ENCODE peak calls at places on chromosomes 16 and 17, in four cellular contexts. One of them, this sample, is unnamed.

GRCh38 chr16:88817785-88818609 is 6.3 kb upstream of the APRT start:
- DNase-seq in K562: no peak
- DNase-seq in HCT116: no peak
- DNase-seq in H1: no peak
- DNase-seq in this sample: no peak

GRCh38 chr17:81579298-81579697 is 27.1 kb upstream of the FAAP100 start:
- DNase-seq in K562: no peak
- DNase-seq in HCT116: no peak
- DNase-seq in H1: no peak
- DNase-seq in this sample: no peak

GRCh38 chr16:82761858-82762257 is 135.1 kb downstream of the CDH13 start:
- DNase-seq in K562: no peak
- DNase-seq in HCT116: no peak
- DNase-seq in H1: no peak
- DNase-seq in this sample: no peak

GRCh38 chr17:56943505-56944125 is 17.2 kb downstream of the COIL start:
- DNase-seq in K562: no peak
- DNase-seq in HCT116: no peak
- DNase-seq in H1: no peak
- DNase-seq in this sample: no peak

GRCh38 chr16:57388359-57389086 is 16.0 kb upstream of the CCL17 start:
- DNase-seq in K562: no peak
- DNase-seq in HCT116: no peak
- DNase-seq in H1: no peak
- DNase-seq in this sample: no peak

GRCh38 chr16:35306915-35307314 is 1847.5 kb downstream of the TP53TG3F start:
- DNase-seq in K562: no peak
- DNase-seq in HCT116: no peak
- DNase-seq in H1: no peak
- DNase-seq in this sample: no peak

GRCh38 chr17:49235896-49236295 is 5.3 kb upstream of the PHOSPHO1 start:
- DNase-seq in K562: no peak
- DNase-seq in HCT116: no peak
- DNase-seq in H1: no peak
- DNase-seq in this sample: no peak

GRCh38 chr17:8877984-8878383 is 10.5 kb upstream of the PIK3R6 start:
- DNase-seq in K562: no peak
- DNase-seq in HCT116: no peak
- DNase-seq in H1: no peak
- DNase-seq in this sample: no peak

GRCh38 chr17:20992987-20993862 is 49.6 kb downstream of the USP22 start:
- DNase-seq in K562: peak; percentile 79
- DNase-seq in HCT116: peak; percentile 51
- DNase-seq in H1: peak; percentile 89
- DNase-seq in this sample: peak; percentile 58

GRCh38 chr17:77819497-77819896 is 139.0 kb upstream of the TNRC6C start:
- DNase-seq in K562: no peak
- DNase-seq in HCT116: no peak
- DNase-seq in H1: no peak
- DNase-seq in this sample: no peak

GRCh38 chr17:73983623-73984410 is 219.7 kb upstream of the RPL38 start:
- DNase-seq in K562: no peak
- DNase-seq in HCT116: no peak
- DNase-seq in H1: no peak
- DNase-seq in this sample: no peak

GRCh38 chr16:66930189-66930588 is 4.0 kb downstream of the CIAO2B start:
- DNase-seq in K562: peak; percentile 45
- DNase-seq in HCT116: no peak
- DNase-seq in H1: no peak
- DNase-seq in this sample: peak; percentile 76

GRCh38 chr17:79279320-79279719 is 204.7 kb downstream of the ENGASE start:
- DNase-seq in K562: no peak
- DNase-seq in HCT116: no peak
- DNase-seq in H1: no peak
- DNase-seq in this sample: no peak

GRCh38 chr17:66822009-66822408 is 12.9 kb upstream of the CACNG5 start:
- DNase-seq in K562: no peak
- DNase-seq in HCT116: no peak
- DNase-seq in H1: no peak
- DNase-seq in this sample: no peak

GRCh38 chr16:22787456-22788189 is 26.3 kb upstream of the HS3ST2 start:
- DNase-seq in K562: no peak
- DNase-seq in HCT116: no peak
- DNase-seq in H1: no peak
- DNase-seq in this sample: no peak

GRCh38 chr16:88780100-88781062 is 4.6 kb downstream of the PIEZO1 start:
- DNase-seq in K562: no peak
- DNase-seq in HCT116: no peak
- DNase-seq in H1: no peak
- DNase-seq in this sample: no peak

GRCh38 chr16:67268136-67268579 is 11.2 kb upstream of the PLEKHG4 start:
- DNase-seq in K562: peak; percentile 69
- DNase-seq in HCT116: peak; percentile 81
- DNase-seq in H1: no peak
- DNase-seq in this sample: peak; percentile 43

GRCh38 chr17:82304826-82305726 is 12.3 kb downstream of the CD7 start:
- DNase-seq in K562: peak; percentile 26
- DNase-seq in HCT116: no peak
- DNase-seq in H1: peak; percentile 46
- DNase-seq in this sample: peak; percentile 56

GRCh38 chr17:72900542-72900941 is 191.9 kb downstream of the SLC39A11 start:
- DNase-seq in K562: no peak
- DNase-seq in HCT116: no peak
- DNase-seq in H1: no peak
- DNase-seq in this sample: no peak

GRCh38 chr16:79609861-79610260 is 9.3 kb upstream of the MAF start:
- DNase-seq in K562: no peak
- DNase-seq in HCT116: no peak
- DNase-seq in H1: no peak
- DNase-seq in this sample: no peak

GRCh38 chr17:47838636-47839035 is 2.4 kb downstream of the SCRN2 start:
- DNase-seq in K562: no peak
- DNase-seq in HCT116: no peak
- DNase-seq in H1: no peak
- DNase-seq in this sample: no peak

GRCh38 chr17:8581002-8581658 is 49.4 kb downstream of the MYH10 start:
- DNase-seq in K562: no peak
- DNase-seq in HCT116: no peak
- DNase-seq in H1: no peak
- DNase-seq in this sample: no peak

GRCh38 chr17:35566955-35567354 is 6.3 kb upstream of the SLFN14 start:
- DNase-seq in K562: no peak
- DNase-seq in HCT116: no peak
- DNase-seq in H1: no peak
- DNase-seq in this sample: no peak

GRCh38 chr16:23359092-23359760 is 57.1 kb downstream of the SCNN1B start:
- DNase-seq in K562: no peak
- DNase-seq in HCT116: no peak
- DNase-seq in H1: no peak
- DNase-seq in this sample: no peak

GRCh38 chr17:59154721-59155438 is at the start of gene SKA2:
- DNase-seq in K562: peak; percentile 92
- DNase-seq in HCT116: no peak
- DNase-seq in H1: peak; percentile 92
- DNase-seq in this sample: no peak

GRCh38 chr16:57764006-57764340 is 28.4 kb downstream of the KATNB1 start:
- DNase-seq in K562: no peak
- DNase-seq in HCT116: no peak
- DNase-seq in H1: no peak
- DNase-seq in this sample: no peak

GRCh38 chr17:4161179-4161559 is 18.2 kb downstream of the CYB5D2 start:
- DNase-seq in K562: no peak
- DNase-seq in HCT116: no peak
- DNase-seq in H1: no peak
- DNase-seq in this sample: peak; percentile 10

GRCh38 chr16:77993111-77993571 is 29.2 kb upstream of the CLEC3A start:
- DNase-seq in K562: no peak
- DNase-seq in HCT116: no peak
- DNase-seq in H1: no peak
- DNase-seq in this sample: no peak

GRCh38 chr16:77987772-77988171 is 34.6 kb upstream of the CLEC3A start:
- DNase-seq in K562: no peak
- DNase-seq in HCT116: no peak
- DNase-seq in H1: no peak
- DNase-seq in this sample: no peak

GRCh38 chr16:77993586-77993985 is 28.8 kb upstream of the CLEC3A start:
- DNase-seq in K562: no peak
- DNase-seq in HCT116: no peak
- DNase-seq in H1: no peak
- DNase-seq in this sample: no peak

GRCh38 chr16:77995843-77996455 is 26.4 kb upstream of the CLEC3A start:
- DNase-seq in K562: no peak
- DNase-seq in HCT116: no peak
- DNase-seq in H1: no peak
- DNase-seq in this sample: no peak

GRCh38 chr16:77991701-77992100 is 30.6 kb upstream of the CLEC3A start:
- DNase-seq in K562: no peak
- DNase-seq in HCT116: no peak
- DNase-seq in H1: no peak
- DNase-seq in this sample: no peak
- TF ChIP-seq FOSL1 in K562: no peak
- TF ChIP-seq FOSL1 in HCT116: no peak
- TF ChIP-seq FOSL1 in H1: no peak
- TF ChIP-seq FOSL1 in this sample: no peak

DNA sequence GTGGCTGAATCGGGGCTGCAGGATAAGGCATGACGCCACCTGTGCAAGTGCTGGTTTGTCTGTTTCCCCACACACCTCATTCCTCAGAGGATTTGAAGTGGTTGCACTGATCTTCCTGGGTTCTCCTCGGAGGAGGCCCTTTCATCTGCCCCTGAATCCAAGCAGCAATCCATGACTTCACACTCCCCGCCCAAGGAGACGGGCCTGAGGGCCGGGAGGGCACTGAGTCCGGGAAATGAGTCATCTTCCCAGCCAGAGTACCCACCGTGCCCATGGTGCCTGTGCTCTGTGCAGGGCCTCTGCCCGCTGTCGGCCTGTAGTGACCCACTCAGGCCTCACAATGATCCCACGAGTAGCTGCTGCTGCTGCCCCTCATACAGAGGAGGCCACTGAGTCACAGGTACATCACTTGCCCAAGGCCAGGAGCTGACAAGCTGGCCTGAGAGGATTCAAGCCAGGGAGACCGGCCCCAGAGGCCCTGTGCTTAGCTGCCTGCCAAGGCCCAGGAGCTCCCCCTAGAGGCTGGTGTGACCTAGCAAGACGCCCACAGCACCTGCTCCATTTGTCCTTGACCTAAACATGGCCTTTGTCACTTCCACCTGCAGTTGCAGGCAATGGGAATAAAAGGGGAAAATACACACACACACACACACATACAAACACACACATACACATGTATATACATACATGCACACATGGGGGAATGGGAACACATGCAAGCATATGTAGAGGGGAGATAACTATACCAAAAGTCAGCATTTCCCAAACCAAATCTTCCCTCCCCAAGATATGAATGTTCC is 240.0 kb downstream of the C16orf95 start:
- DNase-seq in K562: peak; percentile 53
- DNase-seq in HCT116: peak; percentile 94
- DNase-seq in H1: peak; percentile 91
- DNase-seq in this sample: peak; percentile 63
- TF ChIP-seq FOSL1 in K562: no peak
- TF ChIP-seq FOSL1 in HCT116: peak; percentile 84
- TF ChIP-seq FOSL1 in H1: no peak
- TF ChIP-seq FOSL1 in this sample: no peak

GRCh38 chr16:20806168-20807050 is at the start of the genes ERI2 and REXO5:
- DNase-seq in K562: peak; percentile 91
- DNase-seq in HCT116: peak; percentile 91
- DNase-seq in H1: peak; percentile 93
- DNase-seq in this sample: peak; percentile 98

GRCh38 chr16:20799599-20799998 is 6.7 kb downstream of the ERI2 start:
- DNase-seq in K562: no peak
- DNase-seq in HCT116: peak; percentile 6
- DNase-seq in H1: no peak
- DNase-seq in this sample: peak; percentile 18

GRCh38 chr16:20803561-20804214 is 2.6 kb downstream of the ERI2 start:
- DNase-seq in K562: no peak
- DNase-seq in HCT116: no peak
- DNase-seq in H1: no peak
- DNase-seq in this sample: peak; percentile 75

GRCh38 chr16:20801278-20801677 is 5.0 kb downstream of the ERI2 start:
- DNase-seq in K562: no peak
- DNase-seq in HCT116: no peak
- DNase-seq in H1: no peak
- DNase-seq in this sample: no peak

DNA sequence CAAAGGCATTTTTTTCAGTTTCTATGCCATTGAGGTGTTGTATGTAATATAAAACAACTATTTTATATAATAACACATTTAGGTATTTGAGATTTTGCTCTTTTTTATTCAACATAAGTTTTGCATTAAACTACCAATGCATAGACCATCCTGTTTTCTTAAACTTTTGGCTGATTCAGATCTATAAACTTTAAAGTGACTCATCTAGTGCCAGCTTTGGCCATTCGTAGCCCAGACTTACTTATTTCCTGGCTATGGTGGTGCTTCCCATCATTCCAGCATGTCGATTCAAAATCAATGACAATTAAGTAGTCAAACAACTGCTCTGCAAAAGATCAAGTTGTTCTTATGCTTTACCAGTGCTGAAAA is 3.1 kb downstream of the ERI2 start:
- DNase-seq in K562: no peak
- DNase-seq in HCT116: no peak
- DNase-seq in H1: no peak
- DNase-seq in this sample: no peak
- TF ChIP-seq FOSL1 in K562: peak; percentile 29
- TF ChIP-seq FOSL1 in HCT116: no peak
- TF ChIP-seq FOSL1 in H1: no peak
- TF ChIP-seq FOSL1 in this sample: no peak

DNA sequence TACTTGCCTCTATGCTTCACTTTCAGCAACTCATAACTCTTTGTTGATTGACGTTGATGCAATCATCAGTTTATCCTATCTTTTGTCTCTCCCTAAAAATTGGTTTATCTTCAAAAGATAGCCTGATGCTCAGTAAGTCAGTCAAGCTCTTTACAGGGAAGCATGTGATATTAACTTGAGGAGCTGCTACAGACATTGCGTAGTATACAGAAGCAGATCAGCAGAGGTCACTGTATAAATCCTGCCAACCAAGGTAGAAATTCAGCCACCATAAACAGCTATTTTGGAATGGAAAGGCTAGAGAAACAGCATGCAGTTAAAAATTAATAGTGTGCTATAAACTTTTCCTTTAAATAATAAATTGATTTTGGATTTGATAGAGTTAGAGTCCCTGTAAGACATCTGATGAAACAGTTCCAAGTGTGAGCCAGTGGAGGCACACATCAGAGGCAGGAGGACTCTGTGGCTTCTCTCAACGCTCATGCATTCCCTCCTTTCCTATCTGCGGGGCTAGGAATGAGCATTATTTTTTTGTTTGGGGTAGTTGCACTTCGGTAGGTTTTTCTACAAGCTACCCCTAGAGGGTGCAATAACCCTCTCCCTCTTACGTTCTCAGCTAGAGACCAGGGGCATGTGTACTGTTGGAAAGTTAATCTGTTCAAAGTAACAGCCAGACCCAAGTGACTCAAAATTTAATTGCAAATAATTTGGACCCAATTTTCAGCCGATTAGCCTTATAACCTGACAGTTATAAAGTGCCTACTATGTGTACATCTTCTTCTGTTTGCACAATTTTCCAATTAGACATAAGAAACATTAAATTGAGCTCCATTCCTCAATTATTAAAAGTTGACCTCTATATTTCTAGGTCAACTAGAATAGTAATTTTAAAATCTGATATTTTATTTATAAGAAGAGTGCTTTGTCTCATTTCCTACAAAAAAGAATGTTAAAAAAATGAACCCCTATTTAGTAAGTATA is 647.7 kb upstream of the SOX9 start:
- DNase-seq in K562: peak; percentile 8
- DNase-seq in HCT116: peak; percentile 86
- DNase-seq in H1: no peak
- DNase-seq in this sample: peak; percentile 65
- TF ChIP-seq FOSL1 in K562: no peak
- TF ChIP-seq FOSL1 in HCT116: no peak
- TF ChIP-seq FOSL1 in H1: no peak
- TF ChIP-seq FOSL1 in this sample: no peak